ENCODE peak calls at places on chromosomes 12 and 14, in seven cellular contexts. One of them, this sample, is unnamed.

GRCh38 chr12:507261-507853 is 47.6 kb downstream of the B4GALNT3 start:
- DNase-seq in left lung: no peak
- DNase-seq in RPMI7951: no peak
- DNase-seq in ELR: no peak
- DNase-seq in activated CD8-positive, alpha-beta memory T cell treated with anti-CD3 and anti-CD28 coated beads for 4 hours: no peak
- DNase-seq in adrenal gland: no peak
- DNase-seq in posterior vena cava: no peak
- DNase-seq in this sample: no peak

GRCh38 chr14:95143813-95144620 is 13.3 kb downstream of the DICER1 start:
- DNase-seq in adrenal gland: no peak
- DNase-seq in left lung: no peak
- DNase-seq in RPMI7951: peak
- DNase-seq in posterior vena cava: no peak
- DNase-seq in ELR: no peak
- DNase-seq in activated CD8-positive, alpha-beta memory T cell treated with anti-CD3 and anti-CD28 coated beads for 4 hours: no peak
- DNase-seq in this sample: no peak

GRCh38 chr14:64232095-64232830 is 61.9 kb downstream of the ESR2 start:
- DNase-seq in RPMI7951: peak
- DNase-seq in posterior vena cava: no peak
- DNase-seq in left lung: no peak
- DNase-seq in adrenal gland: peak
- DNase-seq in ELR: peak
- DNase-seq in activated CD8-positive, alpha-beta memory T cell treated with anti-CD3 and anti-CD28 coated beads for 4 hours: no peak
- DNase-seq in this sample: peak

GRCh38 chr12:132414634-132415340 is 75.2 kb upstream of the FBRSL1 start:
- DNase-seq in left lung: no peak
- DNase-seq in activated CD8-positive, alpha-beta memory T cell treated with anti-CD3 and anti-CD28 coated beads for 4 hours: peak
- DNase-seq in adrenal gland: peak
- DNase-seq in posterior vena cava: peak
- DNase-seq in ELR: peak
- DNase-seq in RPMI7951: peak
- DNase-seq in this sample: peak

GRCh38 chr14:90760591-90761316 is 55.5 kb downstream of the TTC7B start:
- DNase-seq in posterior vena cava: no peak
- DNase-seq in adrenal gland: no peak
- DNase-seq in ELR: peak
- DNase-seq in activated CD8-positive, alpha-beta memory T cell treated with anti-CD3 and anti-CD28 coated beads for 4 hours: no peak
- DNase-seq in left lung: no peak
- DNase-seq in RPMI7951: peak
- DNase-seq in this sample: no peak

GRCh38 chr12:26632746-26633145 is 200.2 kb downstream of the ITPR2 start:
- DNase-seq in left lung: no peak
- DNase-seq in posterior vena cava: no peak
- DNase-seq in ELR: no peak
- DNase-seq in RPMI7951: no peak
- DNase-seq in adrenal gland: no peak
- DNase-seq in activated CD8-positive, alpha-beta memory T cell treated with anti-CD3 and anti-CD28 coated beads for 4 hours: no peak
- DNase-seq in this sample: no peak

GRCh38 chr12:54689034-54689372 is 40.8 kb upstream of the DCD start:
- DNase-seq in activated CD8-positive, alpha-beta memory T cell treated with anti-CD3 and anti-CD28 coated beads for 4 hours: no peak
- DNase-seq in posterior vena cava: no peak
- DNase-seq in adrenal gland: no peak
- DNase-seq in ELR: no peak
- DNase-seq in left lung: no peak
- DNase-seq in RPMI7951: no peak
- DNase-seq in this sample: no peak

GRCh38 chr14:61558271-61558670 is 137.0 kb upstream of the HIF1A start:
- DNase-seq in RPMI7951: peak
- DNase-seq in adrenal gland: no peak
- DNase-seq in left lung: no peak
- DNase-seq in ELR: no peak
- DNase-seq in activated CD8-positive, alpha-beta memory T cell treated with anti-CD3 and anti-CD28 coated beads for 4 hours: no peak
- DNase-seq in posterior vena cava: no peak
- DNase-seq in this sample: no peak

GRCh38 chr14:45085004-45085403 is 1.1 kb downstream of the PRPF39 start:
- DNase-seq in activated CD8-positive, alpha-beta memory T cell treated with anti-CD3 and anti-CD28 coated beads for 4 hours: no peak
- DNase-seq in posterior vena cava: no peak
- DNase-seq in adrenal gland: no peak
- DNase-seq in ELR: peak
- DNase-seq in left lung: no peak
- DNase-seq in RPMI7951: peak
- DNase-seq in this sample: no peak

GRCh38 chr14:75299576-75299975 is 20.9 kb downstream of the FOS start:
- DNase-seq in posterior vena cava: no peak
- DNase-seq in adrenal gland: no peak
- DNase-seq in ELR: no peak
- DNase-seq in activated CD8-positive, alpha-beta memory T cell treated with anti-CD3 and anti-CD28 coated beads for 4 hours: no peak
- DNase-seq in RPMI7951: no peak
- DNase-seq in left lung: no peak
- DNase-seq in this sample: no peak

GRCh38 chr14:89736866-89737265 is 217.7 kb downstream of the EFCAB11 start:
- DNase-seq in activated CD8-positive, alpha-beta memory T cell treated with anti-CD3 and anti-CD28 coated beads for 4 hours: no peak
- DNase-seq in ELR: no peak
- DNase-seq in left lung: no peak
- DNase-seq in posterior vena cava: no peak
- DNase-seq in adrenal gland: no peak
- DNase-seq in RPMI7951: no peak
- DNase-seq in this sample: no peak

GRCh38 chr12:56377989-56378316 is 15.3 kb upstream of the APOF start:
- DNase-seq in left lung: no peak
- DNase-seq in activated CD8-positive, alpha-beta memory T cell treated with anti-CD3 and anti-CD28 coated beads for 4 hours: no peak
- DNase-seq in ELR: no peak
- DNase-seq in adrenal gland: no peak
- DNase-seq in posterior vena cava: no peak
- DNase-seq in RPMI7951: no peak
- DNase-seq in this sample: no peak

GRCh38 chr14:68245146-68246073 is 425.8 kb downstream of the RAD51B start:
- DNase-seq in posterior vena cava: no peak
- DNase-seq in RPMI7951: peak
- DNase-seq in ELR: peak
- DNase-seq in left lung: no peak
- DNase-seq in activated CD8-positive, alpha-beta memory T cell treated with anti-CD3 and anti-CD28 coated beads for 4 hours: no peak
- DNase-seq in adrenal gland: peak
- DNase-seq in this sample: no peak

GRCh38 chr14:79328863-79329262 is 882.4 kb downstream of the DIO2 start:
- DNase-seq in activated CD8-positive, alpha-beta memory T cell treated with anti-CD3 and anti-CD28 coated beads for 4 hours: no peak
- DNase-seq in posterior vena cava: no peak
- DNase-seq in adrenal gland: no peak
- DNase-seq in ELR: no peak
- DNase-seq in left lung: no peak
- DNase-seq in RPMI7951: no peak
- DNase-seq in this sample: no peak

GRCh38 chr14:36580141-36580855 is 2.1 kb downstream of the NKX2-8 start:
- DNase-seq in activated CD8-positive, alpha-beta memory T cell treated with anti-CD3 and anti-CD28 coated beads for 4 hours: no peak
- DNase-seq in adrenal gland: no peak
- DNase-seq in posterior vena cava: no peak
- DNase-seq in left lung: no peak
- DNase-seq in ELR: no peak
- DNase-seq in RPMI7951: no peak
- DNase-seq in this sample: no peak

GRCh38 chr12:27622436-27623185 is 73.6 kb upstream of the REP15 start:
- DNase-seq in ELR: peak
- DNase-seq in adrenal gland: no peak
- DNase-seq in RPMI7951: peak
- DNase-seq in left lung: no peak
- DNase-seq in posterior vena cava: no peak
- DNase-seq in activated CD8-positive, alpha-beta memory T cell treated with anti-CD3 and anti-CD28 coated beads for 4 hours: no peak
- DNase-seq in this sample: no peak

This sample was measured in left lobe of liver.